ENCODE peak calls at places on chromosomes 7 and 10, in six cellular contexts. S is upper lobe of left lung, Q is left lung, A is left lobe of liver, Y is foreskin keratinocyte, W is memory B cell. L is an unnamed sample.

GRCh38 chr10:96421995-96422394 is 63.2 kb upstream of the OPALIN start:
- ATAC-seq in S (no peak), Q (no peak), A (no peak), Y (no peak), W (no peak), L (no peak)

GRCh38 chr7:99778880-99779279 is 5.1 kb downstream of the CYP3A4 start:
- ATAC-seq in S (no peak), Q (no peak), A (peak), Y (no peak), W (no peak), L (no peak)

GRCh38 chr7:117674617-117675016 is 194.8 kb downstream of the CFTR start:
- ATAC-seq in S (no peak), Q (peak), A (no peak), Y (no peak), W (no peak), L (no peak)

GRCh38 chr7:115561341-115562110 is 469.0 kb downstream of the TFEC start:
- ATAC-seq in S (no peak), Q (peak), A (no peak), Y (no peak), W (no peak), L (no peak)

GRCh38 chr7:1354661-1355567 is 104.4 kb downstream of the MICALL2 start:
- ATAC-seq in S (no peak), Q (no peak), A (peak), Y (no peak), W (no peak), L (no peak)

GRCh38 chr10:99628923-99629624 is 8.8 kb upstream of the SLC25A28 start:
- ATAC-seq in S (no peak), Q (no peak), A (no peak), Y (no peak), W (no peak), L (peak)

GRCh38 chr10:52108236-52108635 is 205.8 kb upstream of the DKK1 start:
- ATAC-seq in S (no peak), Q (no peak), A (no peak), Y (no peak), W (no peak), L (no peak)

GRCh38 chr7:47218378-47219176 is 363.3 kb downstream of the TNS3 start:
- ATAC-seq in S (peak), Q (peak), A (no peak), Y (no peak), W (no peak), L (no peak)

GRCh38 chr10:4144802-4145201 is 359.8 kb upstream of the KLF6 start:
- ATAC-seq in S (no peak), Q (no peak), A (no peak), Y (peak), W (no peak), L (peak)

GRCh38 chr7:134527979-134528371 is 608 bp downstream of the AKR1B10 start:
- ATAC-seq in S (peak), Q (peak), A (no peak), Y (peak), W (no peak), L (no peak)

GRCh38 chr7:93054975-93055374 is 62.8 kb downstream of the SAMD9 start:
- ATAC-seq in S (no peak), Q (no peak), A (no peak), Y (no peak), W (no peak), L (no peak)

GRCh38 chr10:98621630-98622029 is 174.9 kb upstream of the HPS1 start:
- ATAC-seq in S (no peak), Q (no peak), A (no peak), Y (peak), W (no peak), L (peak)

GRCh38 chr10:118106426-118106825 is 59.7 kb upstream of the RAB11FIP2 start:
- ATAC-seq in S (peak), Q (peak), A (peak), Y (peak), W (no peak), L (no peak)

GRCh38 chr7:75546272-75547015 is 54.3 kb downstream of the SPDYE5 start:
- ATAC-seq in S (no peak), Q (no peak), A (no peak), Y (no peak), W (no peak), L (no peak)

GRCh38 chr10:7185367-7185690 is 225.5 kb downstream of the SFMBT2 start:
- ATAC-seq in S (peak), Q (peak), A (no peak), Y (no peak), W (peak), L (no peak)

GRCh38 chr10:102779680-102780079 is 35.9 kb downstream of the WBP1L start:
- ATAC-seq in S (no peak), Q (no peak), A (no peak), Y (peak), W (no peak), L (no peak)

GRCh38 chr7:133330085-133330484 is 77.2 kb downstream of the EXOC4 start:
- ATAC-seq in S (no peak), Q (peak), A (peak), Y (no peak), W (no peak), L (no peak)

GRCh38 chr10:125231116-125231812 is 70.9 kb upstream of the CTBP2 start:
- ATAC-seq in S (peak), Q (peak), A (no peak), Y (peak), W (no peak), L (peak)

GRCh38 chr10:11448545-11449244 is 162.8 kb downstream of the USP6NL start:
- ATAC-seq in S (no peak), Q (no peak), A (no peak), Y (no peak), W (peak), L (no peak)

L was measured in esophagus mucosa.